ENCODE peak calls at places on chromosomes 11 and 22, in six cellular contexts. H is left ventricle myocardium inferior; G is stimulated activated CD8-positive, alpha-beta memory T cell treated with anti-CD3 and anti-CD28 coated beads, Interleukin-7, amount 100 ng/mL, for 24 hours; J is NCI-H1436; I is A673; T is fibroblast of lung. Z is an unnamed sample.

GRCh38 chr11:13061294-13061990 is 52.3 kb downstream of the RASSF10 start:
- DNase-seq in T (no peak), I (no peak), J (no peak), H (no peak), G (no peak), Z (no peak)

GRCh38 chr11:79482800-79483199 is 42.0 kb upstream of the TENM4 start:
- DNase-seq in H (no peak), I (no peak), G (no peak), J (no peak), T (no peak), Z (no peak)

GRCh38 chr11:36131719-36132349 is 157.4 kb downstream of the COMMD9 start:
- DNase-seq in J (no peak), H (peak), G (no peak), I (peak), T (peak), Z (no peak)

GRCh38 chr22:43151251-43152000 is at the start of gene TSPO:
- DNase-seq in I (peak), G (peak), J (peak), H (peak), T (peak), Z (no peak)

GRCh38 chr22:22857607-22858558 is 29.7 kb upstream of the IGLL5 start:
- DNase-seq in I (no peak), J (no peak), G (no peak), H (no peak), T (no peak), Z (no peak)

GRCh38 chr11:92453055-92453454 is 228.4 kb downstream of the FAT3 start:
- DNase-seq in H (no peak), G (no peak), J (no peak), I (peak), T (peak), Z (no peak)

GRCh38 chr11:75347781-75348613 is 3.5 kb downstream of the ARRB1 start:
- DNase-seq in J (no peak), G (no peak), I (peak), T (peak), H (no peak), Z (no peak)

GRCh38 chr22:36772451-36772850 is 3.5 kb downstream of the IFT27 start:
- DNase-seq in G (no peak), H (no peak), T (no peak), I (no peak), J (no peak), Z (no peak)

GRCh38 chr22:45651931-45652528 is 19.6 kb upstream of the ATXN10 start:
- DNase-seq in G (no peak), I (no peak), J (no peak), T (no peak), H (no peak), Z (no peak)